ENCODE peak calls at places on chromosomes 2 and 18, in four cellular contexts. U is GM12878, Q is K562, K is HepG2. S is an unnamed sample.

GRCh38 chr2:113894156-113894743 is 4.4 kb downstream of the ACTR3 start:
- DNase-seq in Q (no peak), U (no peak), K (peak), S (no peak)

GRCh38 chr2:74374509-74375205 is 5.5 kb downstream of the DCTN1 start:
- DNase-seq in U (no peak), Q (peak), K (no peak), S (peak)

GRCh38 chr2:86704482-86704971 is 15.6 kb upstream of the RMND5A start:
- DNase-seq in Q (no peak), U (no peak), K (peak), S (no peak)

GRCh38 chr2:65129276-65129612 is 662 bp downstream of the RAB1A start:
- DNase-seq in K (no peak), U (no peak), Q (no peak), S (no peak)

GRCh38 chr18:31667185-31667584 is 17.2 kb downstream of the B4GALT6 start:
- DNase-seq in U (no peak), Q (no peak), K (no peak), S (no peak)

GRCh38 chr2:61759718-61760117 is 94.1 kb downstream of the FAM161A start:
- DNase-seq in Q (no peak), U (no peak), K (no peak), S (no peak)

GRCh38 chr18:8854550-8854949 is 149.2 kb downstream of the MTCL1 start:
- DNase-seq in K (no peak), U (no peak), Q (no peak), S (no peak)

GRCh38 chr2:120959426-120959825 is 223.8 kb downstream of the GLI2 start:
- DNase-seq in Q (no peak), U (no peak), K (no peak), S (no peak)

GRCh38 chr18:49819768-49820662 is 6.7 kb upstream of the ACAA2 start:
- DNase-seq in U (no peak), Q (no peak), K (no peak), S (no peak)

DNA sequence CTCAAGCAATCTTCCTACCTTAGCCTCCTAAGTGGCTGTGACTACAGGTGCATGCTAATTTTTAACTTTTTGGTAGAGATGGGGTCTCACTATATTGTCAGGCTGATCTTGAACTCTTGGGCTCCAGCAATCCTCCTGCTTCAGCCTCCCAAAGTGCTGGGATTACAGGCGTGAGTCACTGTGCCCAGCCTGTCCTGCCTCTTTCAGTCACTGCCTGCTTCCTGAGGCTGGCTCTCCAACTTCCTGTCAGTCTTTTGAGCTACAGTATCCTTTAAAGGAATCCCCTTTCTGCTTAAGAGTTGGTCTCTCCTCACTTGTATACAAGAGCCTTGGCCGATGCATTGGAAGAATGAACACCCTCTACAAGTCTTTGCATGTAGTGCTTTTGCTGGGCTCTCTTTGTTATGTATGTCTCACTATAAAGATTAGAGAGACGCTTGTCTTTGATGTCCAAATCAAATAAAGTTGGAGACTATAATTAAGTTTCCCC is 88.4 kb upstream of the SMAD2 start:
- DNase-seq in U (no peak), K (no peak), Q (no peak), S (no peak)
- TF ChIP-seq ATF3 in U (no peak), K (no peak), Q (no peak), S (no peak)

DNA sequence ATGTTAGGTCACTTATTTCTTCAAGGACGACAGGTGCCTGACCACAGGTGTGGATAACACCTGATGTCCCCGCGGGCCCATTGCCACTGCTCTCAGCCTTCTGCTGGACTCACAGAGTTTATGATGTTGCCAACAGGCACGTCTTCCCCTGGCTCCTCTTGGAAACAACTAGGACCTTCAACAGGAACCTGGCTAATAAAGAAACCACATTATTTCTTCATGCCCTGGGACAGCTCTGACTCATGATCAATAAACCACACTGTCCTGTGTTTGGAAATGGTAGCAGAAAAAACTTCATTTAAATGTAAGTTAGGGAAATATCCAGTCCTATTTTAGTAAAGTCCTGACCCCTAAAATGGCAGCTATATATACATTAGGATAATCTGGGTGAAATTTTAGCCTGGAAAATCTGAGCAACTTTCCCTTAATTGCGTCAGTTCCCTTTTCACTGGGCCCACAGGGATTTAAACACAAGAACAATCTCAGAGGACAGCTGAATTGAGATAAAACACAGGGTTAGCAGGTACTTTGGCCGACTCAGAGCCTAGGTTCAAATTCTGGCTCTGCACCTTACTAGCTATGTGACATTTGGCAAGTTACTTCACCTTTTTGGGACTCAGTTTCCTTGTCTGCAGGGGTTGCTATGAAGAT is 159.0 kb downstream of the VAPA start:
- DNase-seq in Q (no peak), U (no peak), K (no peak), S (no peak)
- TF ChIP-seq SRF in Q (no peak), U (no peak), K (no peak), S (no peak)

DNA sequence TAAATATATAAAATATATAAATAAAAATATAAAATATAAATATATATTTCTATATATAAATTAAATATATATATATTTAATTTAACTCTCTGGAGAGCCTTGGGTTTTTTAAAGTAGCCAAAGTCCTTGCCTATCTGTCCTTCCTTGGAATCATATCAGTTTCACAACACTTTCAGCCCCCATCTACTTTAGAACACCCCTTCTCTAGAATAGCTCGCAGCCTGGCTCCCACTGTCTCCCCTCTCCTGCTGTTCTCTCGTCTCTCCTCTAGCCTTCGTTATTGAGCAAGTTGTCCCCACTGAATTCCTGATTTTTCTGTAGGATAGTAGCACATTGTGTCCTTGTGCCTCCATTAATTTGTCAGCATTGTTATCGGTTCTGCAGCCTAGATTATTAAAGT is 677.0 kb downstream of the RNF144A start:
- DNase-seq in K (no peak), Q (no peak), U (no peak), S (no peak)
- TF ChIP-seq USF2 in K (no peak), Q (no peak), U (no peak), S (no peak)

GRCh38 chr2:159801925-159802324 is 3.9 kb upstream of the CD302 start:
- DNase-seq in U (no peak), K (no peak), Q (no peak), S (no peak)
- TF ChIP-seq ATF3 in U (no peak), K (no peak), Q (no peak), S (no peak)

GRCh38 chr18:44715245-44715644 is 34.6 kb downstream of the SETBP1 start:
- DNase-seq in Q (no peak), U (no peak), K (no peak), S (no peak)
- TF ChIP-seq SRF in Q (no peak), U (no peak), K (no peak), S (no peak)

GRCh38 chr2:70926042-70926441 is 9.7 kb upstream of the ATP6V1B1 start:
- DNase-seq in K (no peak), Q (no peak), U (no peak), S (peak)
- TF ChIP-seq USF2 in K (no peak), Q (no peak), U (no peak), S (no peak)

DNA sequence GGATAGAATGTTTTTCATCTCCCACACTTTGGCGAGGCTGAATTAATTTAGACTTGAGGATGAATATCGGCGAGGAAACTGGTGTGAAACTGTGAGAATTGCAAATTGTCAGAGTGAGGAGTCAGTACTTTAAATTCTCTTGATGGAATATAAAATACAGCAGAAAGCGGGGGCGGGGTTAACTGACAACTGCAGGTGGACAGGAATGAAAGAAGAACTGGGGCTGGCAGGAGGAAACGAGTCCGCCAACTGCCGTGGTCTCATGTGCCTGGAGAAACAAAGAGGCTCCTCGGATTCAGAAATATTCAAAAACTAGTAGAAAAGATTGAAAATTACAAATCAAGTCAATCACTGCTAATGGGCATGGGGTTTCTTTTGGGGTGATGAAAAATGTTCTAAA is 44.3 kb downstream of the MOGAT1 start:
- DNase-seq in U (no peak), K (no peak), Q (no peak), S (no peak)
- TF ChIP-seq ATF3 in U (no peak), K (no peak), Q (no peak), S (no peak)

S was measured in H1.